ENCODE peak calls at places on chromosome 15, in nine cellular contexts. I, B, O, J, E, R, T, Z and N are unnamed samples.

GRCh38 chr15:66842710-66843441 is 140.8 kb downstream of the SMAD6 start:
- DNase-seq in J (no peak), T (no peak), I (no peak), Z (no peak), R (peak; percentile 70), O (no peak), E (peak; percentile 93), B (peak; percentile 64), N (peak; percentile 91)

GRCh38 chr15:73249499-73249898 is 119.3 kb downstream of the HCN4 start:
- DNase-seq in R (no peak), I (no peak), B (no peak), J (no peak), T (no peak), O (no peak), Z (no peak), E (no peak), N (no peak)

GRCh38 chr15:33941279-33942063 is 26.8 kb upstream of the CHRM5 start:
- DNase-seq in T (no peak), J (no peak), B (no peak), I (no peak), Z (no peak), E (no peak), O (no peak), R (no peak), N (no peak)

GRCh38 chr15:48703544-48703943 is 58.0 kb upstream of the FBN1 start:
- DNase-seq in R (peak; percentile 79), I (no peak), J (no peak), T (no peak), O (no peak), Z (no peak), B (no peak), E (no peak), N (no peak)

GRCh38 chr15:74730619-74731316 is 5.4 kb upstream of the CYP1A1 start:
- DNase-seq in J (no peak), T (no peak), I (no peak), R (no peak), O (no peak), B (no peak), Z (no peak), E (no peak), N (no peak)

GRCh38 chr15:83794209-83794608 is 140.3 kb downstream of the ADAMTSL3 start:
- DNase-seq in T (no peak), E (no peak), B (no peak), Z (no peak), J (no peak), O (no peak), I (no peak), R (no peak), N (no peak)

GRCh38 chr15:73985101-73985873 is 6.8 kb downstream of the STOML1 start:
- DNase-seq in O (peak; percentile 23), E (peak; percentile 34), J (no peak), B (no peak), Z (no peak), I (no peak), R (peak; percentile 75), T (no peak), N (no peak)

GRCh38 chr15:36775209-36775608 is 195.8 kb downstream of the CDIN1 start:
- DNase-seq in O (no peak), T (no peak), Z (no peak), R (no peak), I (no peak), E (no peak), J (no peak), B (no peak), N (no peak)

GRCh38 chr15:91289324-91289723 is 189.3 kb downstream of the SV2B start:
- DNase-seq in T (no peak), E (no peak), B (peak; percentile 59), R (no peak), I (no peak), J (no peak), Z (peak; percentile 13), O (no peak), N (no peak)

GRCh38 chr15:71115567-71116351 is 488 bp downstream of the THSD4 start:
- DNase-seq in O (no peak), R (peak; percentile 57), E (peak; percentile 85), T (no peak), I (no peak), J (no peak), B (no peak), Z (peak; percentile 49), N (peak; percentile 79)

GRCh38 chr15:58403581-58403980 is 28.2 kb upstream of the LIPC start:
- DNase-seq in E (no peak), O (no peak), Z (no peak), J (no peak), R (no peak), I (no peak), B (no peak), T (no peak), N (no peak)

GRCh38 chr15:68307131-68307928 is 29.8 kb downstream of the FEM1B start:
- DNase-seq in Z (no peak), T (no peak), O (peak; percentile 25), B (no peak), R (no peak), I (peak; percentile 15), E (no peak), J (no peak), N (no peak)

GRCh38 chr15:100726070-100726420 is 123.7 kb downstream of the ASB7 start:
- DNase-seq in T (no peak), J (no peak), I (peak; percentile 12), R (no peak), B (no peak), E (no peak), O (no peak), Z (no peak), N (no peak)

GRCh38 chr15:68188647-68189046 is 16.5 kb downstream of the CALML4 start:
- DNase-seq in E (no peak), O (no peak), R (no peak), J (no peak), I (no peak), B (no peak), Z (no peak), T (no peak), N (no peak)

GRCh38 chr15:81785181-81785580 is 260.6 kb downstream of the MEX3B start:
- DNase-seq in R (no peak), O (no peak), T (no peak), Z (no peak), J (no peak), E (no peak), I (no peak), B (no peak), N (no peak)

GRCh38 chr15:68658641-68659358 is 80.0 kb downstream of the CORO2B start:
- DNase-seq in I (no peak), J (no peak), B (no peak), E (peak; percentile 28), Z (no peak), T (no peak), R (no peak), O (no peak), N (no peak)

GRCh38 chr15:42101861-42102260 is 7.5 kb upstream of the PLA2G4D start:
- DNase-seq in B (no peak), J (no peak), T (no peak), O (no peak), Z (no peak), E (no peak), I (no peak), R (peak; percentile 17), N (no peak)

GRCh38 chr15:91413142-91413541 is 313.1 kb downstream of the SV2B start:
- DNase-seq in O (no peak), I (no peak), T (no peak), J (no peak), Z (no peak), E (no peak), R (no peak), B (no peak), N (no peak)

GRCh38 chr15:56817690-56818089 is 84.4 kb upstream of the ZNF280D start:
- DNase-seq in R (no peak), T (no peak), O (no peak), I (no peak), J (no peak), B (no peak), Z (no peak), E (no peak), N (no peak)

GRCh38 chr15:77012868-77013267 is 17.9 kb downstream of the PSTPIP1 start:
- DNase-seq in O (peak; percentile 91), Z (no peak), J (peak; percentile 26), R (no peak), B (no peak), T (no peak), E (no peak), I (peak; percentile 50), N (no peak)

GRCh38 chr15:29571728-29572454 is 250.4 kb downstream of the TJP1 start:
- DNase-seq in J (no peak), Z (peak; percentile 42), R (peak; percentile 35), B (no peak), E (no peak), I (no peak), T (no peak), O (no peak), N (no peak)

GRCh38 chr15:20358066-20358780 is 183.4 kb downstream of the GOLGA6L6 start:
- DNase-seq in B (no peak), T (no peak), R (no peak), I (peak; percentile 26), O (no peak), E (peak; percentile 77), Z (no peak), J (no peak), N (peak; percentile 66)

GRCh38 chr15:70762469-70763119 is 764 bp downstream of the UACA start:
- DNase-seq in J (no peak), T (no peak), I (peak; percentile 30), E (peak; percentile 67), R (peak; percentile 60), O (no peak), B (no peak), Z (peak; percentile 14), N (peak; percentile 57)

GRCh38 chr15:81304226-81304625 is 19.7 kb downstream of the STARD5 start:
- DNase-seq in J (no peak), R (peak; percentile 48), E (peak; percentile 25), O (no peak), B (no peak), I (no peak), Z (no peak), T (no peak), N (no peak)

GRCh38 chr15:93929375-93930094 is 301.8 kb upstream of the MCTP2 start:
- DNase-seq in I (no peak), R (peak; percentile 94), J (no peak), Z (no peak), O (no peak), E (no peak), B (no peak), T (no peak), N (no peak)

GRCh38 chr15:47351501-47351900 is 365.8 kb upstream of the SEMA6D start:
- DNase-seq in O (no peak), T (no peak), B (no peak), R (no peak), J (no peak), I (no peak), Z (no peak), E (no peak), N (no peak)

GRCh38 chr15:71186267-71186666 is 71.0 kb downstream of the THSD4 start:
- DNase-seq in J (no peak), O (no peak), I (no peak), R (no peak), B (no peak), E (no peak), T (no peak), Z (no peak), N (no peak)

GRCh38 chr15:101371519-101371918 is 76.5 kb upstream of the SNRPA1 start:
- DNase-seq in J (no peak), E (no peak), B (no peak), R (no peak), I (no peak), T (no peak), Z (no peak), O (no peak), N (no peak)

GRCh38 chr15:38593523-38593922 is 28.9 kb upstream of the RASGRP1 start:
- DNase-seq in E (no peak), R (no peak), Z (no peak), T (no peak), O (no peak), B (no peak), I (no peak), J (no peak), N (no peak)

GRCh38 chr15:75775296-75776074 is 62.8 kb upstream of the CSPG4 start:
- DNase-seq in Z (no peak), B (no peak), J (no peak), T (no peak), O (no peak), I (no peak), E (no peak), R (no peak), N (no peak)